ENCODE peak calls at places on chromosomes 7 and 10, in ten cellular contexts. One of them, this sample, is unnamed.

GRCh38 chr7:131328387-131329175 is 905 bp downstream of the MKLN1 start:
- DNase-seq in GM12891: no peak
- DNase-seq in transverse colon: no peak
- DNase-seq in GM12892: no peak
- DNase-seq in adrenal gland: no peak
- DNase-seq in HCT116: no peak
- DNase-seq in prostate gland: no peak
- DNase-seq in IMR-90: peak; percentile 41
- DNase-seq in lower leg skin: no peak
- DNase-seq in Peyer's patch: no peak
- DNase-seq in this sample: no peak

GRCh38 chr7:97003262-97004236 is 1.8 kb upstream of the DLX6 start:
- DNase-seq in GM12891: no peak
- DNase-seq in transverse colon: no peak
- DNase-seq in GM12892: no peak
- DNase-seq in adrenal gland: no peak
- DNase-seq in HCT116: no peak
- DNase-seq in prostate gland: no peak
- DNase-seq in IMR-90: no peak
- DNase-seq in lower leg skin: no peak
- DNase-seq in Peyer's patch: no peak
- DNase-seq in this sample: no peak

GRCh38 chr7:49776994-49777393 is 3.6 kb downstream of the VWC2 start:
- DNase-seq in GM12891: no peak
- DNase-seq in transverse colon: peak; percentile 28
- DNase-seq in GM12892: no peak
- DNase-seq in adrenal gland: no peak
- DNase-seq in HCT116: no peak
- DNase-seq in prostate gland: no peak
- DNase-seq in IMR-90: no peak
- DNase-seq in lower leg skin: no peak
- DNase-seq in Peyer's patch: no peak
- DNase-seq in this sample: peak; percentile 50

GRCh38 chr10:126905776-126906703 is 812 bp downstream of the DOCK1 start:
- DNase-seq in GM12891: no peak
- DNase-seq in transverse colon: peak; percentile 26
- DNase-seq in GM12892: no peak
- DNase-seq in adrenal gland: no peak
- DNase-seq in HCT116: no peak
- DNase-seq in prostate gland: no peak
- DNase-seq in IMR-90: peak; percentile 52
- DNase-seq in lower leg skin: peak; percentile 88
- DNase-seq in Peyer's patch: peak; percentile 49
- DNase-seq in this sample: peak; percentile 40

GRCh38 chr7:74505426-74506328 is 52.0 kb downstream of the GTF2IRD1 start:
- DNase-seq in GM12891: no peak
- DNase-seq in transverse colon: no peak
- DNase-seq in GM12892: no peak
- DNase-seq in adrenal gland: no peak
- DNase-seq in HCT116: no peak
- DNase-seq in prostate gland: no peak
- DNase-seq in IMR-90: peak; percentile 74
- DNase-seq in lower leg skin: no peak
- DNase-seq in Peyer's patch: no peak
- DNase-seq in this sample: no peak

GRCh38 chr7:95525503-95525902 is 39.8 kb downstream of the ASB4 start:
- DNase-seq in GM12891: no peak
- DNase-seq in transverse colon: no peak
- DNase-seq in GM12892: no peak
- DNase-seq in adrenal gland: peak; percentile 29
- DNase-seq in HCT116: no peak
- DNase-seq in prostate gland: no peak
- DNase-seq in IMR-90: no peak
- DNase-seq in lower leg skin: no peak
- DNase-seq in Peyer's patch: no peak
- DNase-seq in this sample: no peak

GRCh38 chr10:132616170-132616994 is 78.8 kb downstream of the INPP5A start:
- DNase-seq in GM12891: no peak
- DNase-seq in transverse colon: no peak
- DNase-seq in GM12892: no peak
- DNase-seq in adrenal gland: no peak
- DNase-seq in HCT116: no peak
- DNase-seq in prostate gland: no peak
- DNase-seq in IMR-90: no peak
- DNase-seq in lower leg skin: peak; percentile 76
- DNase-seq in Peyer's patch: peak; percentile 50
- DNase-seq in this sample: peak; percentile 7

GRCh38 chr10:3619276-3619675 is 165.7 kb downstream of the KLF6 start:
- DNase-seq in GM12891: no peak
- DNase-seq in transverse colon: no peak
- DNase-seq in GM12892: no peak
- DNase-seq in adrenal gland: no peak
- DNase-seq in HCT116: no peak
- DNase-seq in prostate gland: no peak
- DNase-seq in IMR-90: no peak
- DNase-seq in lower leg skin: no peak
- DNase-seq in Peyer's patch: no peak
- DNase-seq in this sample: no peak

GRCh38 chr7:134741901-134742635 is 37.4 kb upstream of the CALD1 start:
- DNase-seq in GM12891: no peak
- DNase-seq in transverse colon: no peak
- DNase-seq in GM12892: no peak
- DNase-seq in adrenal gland: no peak
- DNase-seq in HCT116: no peak
- DNase-seq in prostate gland: no peak
- DNase-seq in IMR-90: peak; percentile 82
- DNase-seq in lower leg skin: no peak
- DNase-seq in Peyer's patch: no peak
- DNase-seq in this sample: no peak

GRCh38 chr7:68726386-68726785 is 871.9 kb upstream of the AUTS2 start:
- DNase-seq in GM12891: no peak
- DNase-seq in transverse colon: no peak
- DNase-seq in GM12892: no peak
- DNase-seq in adrenal gland: peak; percentile 71
- DNase-seq in HCT116: no peak
- DNase-seq in prostate gland: no peak
- DNase-seq in IMR-90: no peak
- DNase-seq in lower leg skin: no peak
- DNase-seq in Peyer's patch: no peak
- DNase-seq in this sample: no peak

GRCh38 chr10:120732643-120733313 is 118.4 kb upstream of the WDR11 start:
- DNase-seq in GM12891: no peak
- DNase-seq in transverse colon: no peak
- DNase-seq in GM12892: no peak
- DNase-seq in adrenal gland: no peak
- DNase-seq in HCT116: no peak
- DNase-seq in prostate gland: no peak
- DNase-seq in IMR-90: no peak
- DNase-seq in lower leg skin: no peak
- DNase-seq in Peyer's patch: no peak
- DNase-seq in this sample: no peak
- TF ChIP-seq POLR2A in GM12891: no peak
- TF ChIP-seq POLR2A in transverse colon: no peak
- TF ChIP-seq POLR2A in GM12892: no peak
- TF ChIP-seq POLR2A in adrenal gland: no peak
- TF ChIP-seq POLR2A in HCT116: no peak
- TF ChIP-seq POLR2A in prostate gland: no peak
- TF ChIP-seq POLR2A in IMR-90: no peak
- TF ChIP-seq POLR2A in lower leg skin: no peak
- TF ChIP-seq POLR2A in Peyer's patch: no peak
- TF ChIP-seq POLR2A in this sample: no peak

GRCh38 chr7:29145553-29146081 is 720 bp downstream of the CPVL start:
- DNase-seq in GM12891: no peak
- DNase-seq in transverse colon: no peak
- DNase-seq in GM12892: no peak
- DNase-seq in adrenal gland: no peak
- DNase-seq in HCT116: no peak
- DNase-seq in prostate gland: no peak
- DNase-seq in IMR-90: no peak
- DNase-seq in lower leg skin: no peak
- DNase-seq in Peyer's patch: no peak
- DNase-seq in this sample: no peak

GRCh38 chr7:29143698-29144203 is 2.6 kb downstream of the CPVL start:
- DNase-seq in GM12891: no peak
- DNase-seq in transverse colon: no peak
- DNase-seq in GM12892: no peak
- DNase-seq in adrenal gland: no peak
- DNase-seq in HCT116: no peak
- DNase-seq in prostate gland: no peak
- DNase-seq in IMR-90: no peak
- DNase-seq in lower leg skin: no peak
- DNase-seq in Peyer's patch: no peak
- DNase-seq in this sample: no peak

GRCh38 chr7:29146888-29147609 is 712 bp upstream of the CPVL start:
- DNase-seq in GM12891: no peak
- DNase-seq in transverse colon: peak; percentile 20
- DNase-seq in GM12892: no peak
- DNase-seq in adrenal gland: no peak
- DNase-seq in HCT116: peak; percentile 8
- DNase-seq in prostate gland: peak; percentile 15
- DNase-seq in IMR-90: no peak
- DNase-seq in lower leg skin: no peak
- DNase-seq in Peyer's patch: no peak
- DNase-seq in this sample: peak; percentile 69

GRCh38 chr7:29147821-29148220 is 1.5 kb upstream of the CPVL start:
- DNase-seq in GM12891: no peak
- DNase-seq in transverse colon: no peak
- DNase-seq in GM12892: no peak
- DNase-seq in adrenal gland: no peak
- DNase-seq in HCT116: no peak
- DNase-seq in prostate gland: no peak
- DNase-seq in IMR-90: no peak
- DNase-seq in lower leg skin: no peak
- DNase-seq in Peyer's patch: no peak
- DNase-seq in this sample: no peak

DNA sequence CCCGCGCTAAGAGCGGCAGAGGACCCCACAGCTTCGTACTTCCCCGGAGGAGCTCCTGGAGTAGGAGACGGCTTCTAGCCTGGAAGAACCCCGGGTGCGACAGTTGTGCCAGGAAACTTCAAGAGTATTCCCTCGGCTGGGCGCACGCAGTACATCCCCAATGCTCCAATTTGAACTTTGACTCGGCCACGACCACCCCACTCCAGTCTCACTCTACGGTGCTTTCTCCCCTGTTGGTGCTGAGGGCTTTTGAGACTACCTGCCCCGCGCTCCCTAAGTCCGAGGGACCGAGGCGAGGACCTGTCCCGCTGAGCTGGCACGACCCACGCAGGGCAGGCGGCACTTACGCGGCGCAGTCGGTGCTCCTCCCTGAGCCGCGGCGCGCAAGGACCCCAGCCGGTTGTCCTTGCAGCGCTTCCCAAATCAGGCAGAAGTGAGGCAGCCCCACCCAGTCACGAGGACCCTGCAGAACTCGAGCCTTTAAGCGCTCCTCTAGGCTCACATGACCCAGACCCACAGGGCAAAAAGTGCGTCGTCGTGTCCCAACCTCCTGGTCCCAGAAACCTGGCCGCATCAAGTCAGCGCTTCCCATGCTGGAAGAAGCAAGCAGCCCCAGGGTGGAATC is at the start of gene CPVL:
- DNase-seq in GM12891: no peak
- DNase-seq in transverse colon: peak; percentile 53
- DNase-seq in GM12892: no peak
- DNase-seq in adrenal gland: peak; percentile 55
- DNase-seq in HCT116: peak; percentile 29
- DNase-seq in prostate gland: peak; percentile 12
- DNase-seq in IMR-90: no peak
- DNase-seq in lower leg skin: peak; percentile 93
- DNase-seq in Peyer's patch: peak; percentile 65
- DNase-seq in this sample: peak; percentile 25
- TF ChIP-seq POLR2A in GM12891: no peak
- TF ChIP-seq POLR2A in transverse colon: peak; percentile 39
- TF ChIP-seq POLR2A in GM12892: no peak
- TF ChIP-seq POLR2A in adrenal gland: peak; percentile 41
- TF ChIP-seq POLR2A in HCT116: no peak
- TF ChIP-seq POLR2A in prostate gland: no peak
- TF ChIP-seq POLR2A in IMR-90: no peak
- TF ChIP-seq POLR2A in lower leg skin: no peak
- TF ChIP-seq POLR2A in Peyer's patch: no peak
- TF ChIP-seq POLR2A in this sample: peak; percentile 57

GRCh38 chr7:4742852-4743251 is 32.6 kb upstream of the AP5Z1 start:
- DNase-seq in GM12891: no peak
- DNase-seq in transverse colon: no peak
- DNase-seq in GM12892: no peak
- DNase-seq in adrenal gland: peak; percentile 49
- DNase-seq in HCT116: no peak
- DNase-seq in prostate gland: no peak
- DNase-seq in IMR-90: peak; percentile 25
- DNase-seq in lower leg skin: no peak
- DNase-seq in Peyer's patch: no peak
- DNase-seq in this sample: no peak

GRCh38 chr7:4747013-4747412 is 28.4 kb upstream of the AP5Z1 start:
- DNase-seq in GM12891: no peak
- DNase-seq in transverse colon: no peak
- DNase-seq in GM12892: no peak
- DNase-seq in adrenal gland: no peak
- DNase-seq in HCT116: no peak
- DNase-seq in prostate gland: no peak
- DNase-seq in IMR-90: no peak
- DNase-seq in lower leg skin: no peak
- DNase-seq in Peyer's patch: no peak
- DNase-seq in this sample: no peak

GRCh38 chr7:4745971-4746919 is 29.2 kb upstream of the AP5Z1 start:
- DNase-seq in GM12891: no peak
- DNase-seq in transverse colon: peak; percentile 59
- DNase-seq in GM12892: no peak
- DNase-seq in adrenal gland: peak; percentile 57
- DNase-seq in HCT116: no peak
- DNase-seq in prostate gland: peak; percentile 40
- DNase-seq in IMR-90: peak; percentile 83
- DNase-seq in lower leg skin: no peak
- DNase-seq in Peyer's patch: peak; percentile 67
- DNase-seq in this sample: no peak

GRCh38 chr7:4745265-4745919 is 30.0 kb upstream of the AP5Z1 start:
- DNase-seq in GM12891: no peak
- DNase-seq in transverse colon: no peak
- DNase-seq in GM12892: no peak
- DNase-seq in adrenal gland: no peak
- DNase-seq in HCT116: no peak
- DNase-seq in prostate gland: no peak
- DNase-seq in IMR-90: no peak
- DNase-seq in lower leg skin: no peak
- DNase-seq in Peyer's patch: no peak
- DNase-seq in this sample: no peak

GRCh38 chr7:4744391-4745264 is 30.8 kb upstream of the AP5Z1 start:
- DNase-seq in GM12891: peak; percentile 69
- DNase-seq in transverse colon: peak; percentile 98
- DNase-seq in GM12892: peak; percentile 65
- DNase-seq in adrenal gland: peak; percentile 100
- DNase-seq in HCT116: peak; percentile 85
- DNase-seq in prostate gland: peak; percentile 100
- DNase-seq in IMR-90: peak; percentile 99
- DNase-seq in lower leg skin: peak; percentile 100
- DNase-seq in Peyer's patch: peak; percentile 95
- DNase-seq in this sample: peak; percentile 97
- TF ChIP-seq POLR2A in GM12891: peak; percentile 48
- TF ChIP-seq POLR2A in transverse colon: peak; percentile 21
- TF ChIP-seq POLR2A in GM12892: peak; percentile 28
- TF ChIP-seq POLR2A in adrenal gland: peak; percentile 82
- TF ChIP-seq POLR2A in HCT116: no peak
- TF ChIP-seq POLR2A in prostate gland: peak; percentile 47
- TF ChIP-seq POLR2A in IMR-90: no peak
- TF ChIP-seq POLR2A in lower leg skin: no peak
- TF ChIP-seq POLR2A in Peyer's patch: peak; percentile 27
- TF ChIP-seq POLR2A in this sample: no peak

GRCh38 chr10:17662193-17663138 is 18.5 kb downstream of the STAM start:
- DNase-seq in GM12891: no peak
- DNase-seq in transverse colon: no peak
- DNase-seq in GM12892: no peak
- DNase-seq in adrenal gland: no peak
- DNase-seq in HCT116: no peak
- DNase-seq in prostate gland: no peak
- DNase-seq in IMR-90: no peak
- DNase-seq in lower leg skin: no peak
- DNase-seq in Peyer's patch: no peak
- DNase-seq in this sample: no peak
- TF ChIP-seq POLR2A in GM12891: no peak
- TF ChIP-seq POLR2A in transverse colon: no peak
- TF ChIP-seq POLR2A in GM12892: no peak
- TF ChIP-seq POLR2A in adrenal gland: no peak
- TF ChIP-seq POLR2A in HCT116: no peak
- TF ChIP-seq POLR2A in prostate gland: no peak
- TF ChIP-seq POLR2A in IMR-90: no peak
- TF ChIP-seq POLR2A in lower leg skin: no peak
- TF ChIP-seq POLR2A in Peyer's patch: no peak
- TF ChIP-seq POLR2A in this sample: no peak